ENCODE peak calls at places on chromosomes 4 and X, in six cellular contexts. Y is CD8-positive, alpha-beta T cell; R is iPS DF 6.9; K is heart left ventricle; S is mammary epithelial cell; L is effector memory CD4-positive, alpha-beta T cell. V is an unnamed sample.

GRCh38 chrX:41558531-41558930 is 111.4 kb downstream of the NYX start:
- DNase-seq in R (no peak), K (no peak), S (no peak), Y (no peak), L (no peak), V (no peak)

GRCh38 chr4:34293459-34293858 is 1950.9 kb downstream of the ARAP2 start:
- DNase-seq in L (no peak), K (no peak), Y (no peak), R (no peak), S (no peak), V (no peak)

GRCh38 chr4:99640676-99641075 is 17.0 kb downstream of the C4orf54 start:
- DNase-seq in S (peak; percentile 75), K (no peak), R (no peak), L (no peak), Y (no peak), V (no peak)

GRCh38 chrX:19682712-19683331 is 167.5 kb upstream of the MAP3K15 start:
- DNase-seq in Y (peak; percentile 72), K (peak; percentile 54), R (no peak), L (peak; percentile 73), S (no peak), V (peak; percentile 34)

GRCh38 chr4:181281451-181281850 is 961.8 kb upstream of the TENM3 start:
- DNase-seq in L (no peak), S (no peak), Y (no peak), R (no peak), K (no peak), V (no peak)

GRCh38 chr4:15893967-15894366 is 44.6 kb downstream of the FGFBP1 start:
- DNase-seq in S (peak; percentile 99), K (no peak), Y (no peak), L (no peak), R (no peak), V (peak; percentile 34)

GRCh38 chr4:39037491-39037825 is 5.2 kb upstream of the TMEM156 start:
- DNase-seq in R (no peak), S (peak; percentile 84), K (no peak), Y (no peak), L (no peak), V (no peak)

GRCh38 chr4:185865901-185866328 is 53.9 kb upstream of the SORBS2 start:
- DNase-seq in L (no peak), S (peak; percentile 79), Y (no peak), R (no peak), K (peak; percentile 39), V (no peak)

GRCh38 chr4:10260777-10261176 is 144.2 kb upstream of the WDR1 start:
- DNase-seq in S (no peak), R (no peak), Y (no peak), K (no peak), L (no peak), V (no peak)

GRCh38 chrX:23989689-23990088 is 37.3 kb downstream of the KLHL15 start:
- DNase-seq in L (no peak), R (no peak), S (no peak), Y (no peak), K (no peak), V (no peak)

GRCh38 chr4:27005512-27006246 is 145.0 kb downstream of the STIM2 start:
- DNase-seq in R (no peak), K (no peak), Y (no peak), S (peak; percentile 67), L (no peak), V (no peak)

GRCh38 chr4:100189820-100190642 is at the start of gene DDIT4L:
- DNase-seq in L (no peak), R (no peak), Y (peak; percentile 21), S (peak; percentile 6), K (peak; percentile 45), V (peak; percentile 46)

GRCh38 chr4:77599378-77599777 is 6.2 kb upstream of the CXCL13 start:
- DNase-seq in R (peak; percentile 27), S (peak; percentile 42), L (no peak), K (no peak), Y (no peak), V (no peak)

GRCh38 chr4:87589531-87589930 is 18.8 kb upstream of the DSPP start:
- DNase-seq in R (no peak), K (no peak), L (no peak), S (peak; percentile 80), Y (no peak), V (no peak)

GRCh38 chr4:169940460-169940859 is 85.7 kb downstream of the MFAP3L start:
- DNase-seq in S (no peak), Y (no peak), R (no peak), K (no peak), L (no peak), V (no peak)

GRCh38 chrX:13078739-13079444 is 34.5 kb upstream of the FAM9C start:
- DNase-seq in K (peak; percentile 52), R (no peak), L (no peak), S (no peak), Y (no peak), V (no peak)

GRCh38 chr4:3241905-3242304 is 7.1 kb upstream of the MSANTD1 start:
- DNase-seq in R (no peak), K (peak; percentile 30), Y (no peak), S (no peak), L (no peak), V (no peak)

GRCh38 chr4:153344131-153345010 is at the start of gene MND1:
- DNase-seq in R (peak; percentile 73), Y (peak; percentile 90), L (peak; percentile 77), K (peak; percentile 85), S (peak; percentile 80), V (peak; percentile 86)

GRCh38 chr4:154559141-154559841 is 3.5 kb upstream of the FGB start:
- DNase-seq in K (no peak), R (peak; percentile 33), L (no peak), Y (no peak), S (peak; percentile 63), V (no peak)

GRCh38 chrX:108312938-108313337 is 125.3 kb downstream of the COL4A6 start:
- DNase-seq in R (no peak), K (peak; percentile 44), Y (no peak), S (peak; percentile 83), L (no peak), V (no peak)

GRCh38 chr4:130591091-130591490 is 1495.1 kb downstream of the C4orf33 start:
- DNase-seq in R (no peak), S (peak; percentile 1), L (no peak), Y (no peak), K (no peak), V (no peak)

GRCh38 chr4:74219241-74219640 is 61.3 kb downstream of the MTHFD2L start:
- DNase-seq in L (no peak), S (peak; percentile 55), R (no peak), Y (no peak), K (no peak), V (no peak)

GRCh38 chr4:118969359-118969758 is 80.7 kb downstream of the SYNPO2 start:
- DNase-seq in K (peak; percentile 64), S (peak; percentile 62), R (no peak), L (no peak), Y (no peak), V (no peak)

GRCh38 chr4:13193662-13194061 is 290.5 kb downstream of the RAB28 start:
- DNase-seq in S (no peak), Y (no peak), K (no peak), L (no peak), R (peak; percentile 5), V (no peak)
- H3K4me1 ChIP-seq in S (no peaks in the 10 kb centered on the region), Y (no peaks in the 10 kb centered on the region), K (no peaks in the 10 kb centered on the region), L (no peaks in the 10 kb centered on the region), R (no peaks in the 10 kb centered on the region), V (no peaks in the 10 kb centered on the region)

DNA sequence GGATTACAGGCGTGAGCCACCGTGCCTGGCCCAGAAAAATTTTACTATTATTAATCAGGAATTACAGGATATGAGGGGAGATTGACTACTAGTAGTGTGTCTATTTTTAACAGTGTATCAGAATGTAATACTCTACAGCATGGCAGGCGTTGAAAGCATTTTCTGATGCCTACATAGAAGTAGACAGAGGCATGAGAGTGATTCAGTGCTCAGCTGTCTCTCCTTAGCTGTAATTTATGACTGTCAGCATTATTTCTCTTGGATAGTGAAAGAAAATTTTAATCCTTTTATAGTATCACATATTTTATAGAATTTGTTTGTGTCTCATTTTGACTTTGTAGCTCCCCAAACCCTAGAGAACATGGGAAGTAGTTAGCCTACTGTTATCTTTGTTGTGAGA is 20.7 kb downstream of the ARHGAP24 start:
- DNase-seq in Y (no peak), L (no peak), K (no peak), R (no peak), S (no peak), V (no peak)
- H3K27ac ChIP-seq in Y (no peak overlapping the region), L (no peak overlapping the region), K (peak overlapping the region; percentile 70), R (no peak overlapping the region), S (no peak overlapping the region), V (no peak overlapping the region)

GRCh38 chr4:175215657-175216056 is 297.5 kb downstream of the ADAM29 start:
- DNase-seq in S (no peak), R (no peak), K (no peak), L (no peak), Y (no peak), V (no peak)

DNA sequence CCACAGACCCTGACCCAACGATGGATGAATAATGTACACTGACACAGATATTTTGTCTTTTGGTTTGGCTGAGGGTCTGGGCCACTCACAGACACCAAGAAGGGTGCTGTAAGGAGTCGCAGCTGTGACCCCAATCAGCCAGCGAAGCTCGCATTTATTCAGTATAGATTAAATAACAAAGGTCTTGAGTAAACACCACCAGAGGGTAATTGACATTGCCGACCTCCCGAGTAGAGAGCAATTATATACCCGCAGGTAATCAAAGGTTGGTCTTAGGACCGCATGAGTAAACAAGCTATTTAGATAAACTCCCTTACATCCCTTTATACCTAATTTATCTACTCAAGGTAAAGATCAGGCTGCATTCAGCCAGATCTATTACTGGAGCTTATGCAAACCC is 297.1 kb downstream of the ADAM29 start:
- DNase-seq in R (no peak), L (no peak), S (no peak), Y (no peak), K (no peak), V (no peak)
- H3K9me3 ChIP-seq in R (peaks cover 5% of the 10 kb centered on the region), L (no peaks in the 10 kb centered on the region), S (peaks cover 3% of the 10 kb centered on the region), Y (no peaks in the 10 kb centered on the region), K (no peaks in the 10 kb centered on the region), V (peaks cover 5% of the 10 kb centered on the region)

DNA sequence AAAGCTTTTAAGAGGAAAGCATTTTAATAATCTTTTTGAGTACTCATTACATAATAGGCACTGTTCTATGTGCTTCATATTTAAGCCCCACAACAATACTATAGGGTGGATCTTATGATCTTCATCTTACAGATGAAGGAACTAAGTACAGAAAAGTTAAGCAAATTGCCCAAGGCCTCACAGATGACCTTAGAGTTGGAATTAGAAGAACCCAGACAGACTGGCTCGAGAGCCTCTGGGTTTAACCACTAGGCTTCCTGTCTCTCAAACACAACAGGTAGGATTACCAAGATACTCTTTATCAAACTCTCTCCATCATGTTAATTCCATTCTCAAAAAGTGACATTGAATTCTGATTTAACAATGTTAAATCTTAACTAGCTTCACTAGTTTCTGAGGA is 23.8 kb downstream of the TRPC5 start:
- DNase-seq in L (no peak), R (no peak), K (no peak), S (no peak), Y (no peak), V (no peak)
- H3K4me1 ChIP-seq in L (no peaks in the 10 kb centered on the region), R (no peaks in the 10 kb centered on the region), K (no peaks in the 10 kb centered on the region), S (no peaks in the 10 kb centered on the region), Y (no peaks in the 10 kb centered on the region), V (no peaks in the 10 kb centered on the region)

GRCh38 chr4:7191546-7192251 is 639 bp upstream of the SORCS2 start:
- DNase-seq in S (no peak), R (no peak), L (no peak), K (no peak), Y (no peak), V (no peak)
- H3K27ac ChIP-seq in S (no peak overlapping the region), R (no peak overlapping the region), L (no peak overlapping the region), K (no peak overlapping the region), Y (no peak overlapping the region), V (no peak overlapping the region)